ENCODE peak calls at places on chromosome 11, in ten cellular contexts. C is kidney; S is GM23248; U is brain microvascular endothelial cell; I is bronchial epithelial cell; F is coronary artery; A is BE2C; M is astrocyte of the spinal cord; N is fibroblast of the aortic adventitia; R is effector memory CD4-positive, alpha-beta T cell. G is an unnamed sample.

GRCh38 chr11:25520459-25520858 is 811.5 kb upstream of the ANO3 start:
- DNase-seq in C (no peak), S (no peak), U (no peak), I (no peak), F (no peak), A (no peak), M (no peak), N (no peak), R (no peak), G (no peak)

GRCh38 chr11:12144306-12145174 is 34.1 kb downstream of the MICAL2 start:
- DNase-seq in C (no peak), S (no peak), U (no peak), I (no peak), F (no peak), A (no peak), M (no peak), N (no peak), R (no peak), G (no peak)

GRCh38 chr11:1148752-1149180 is 9.0 kb upstream of the MUC5AC start:
- DNase-seq in C (no peak), S (no peak), U (no peak), I (no peak), F (peak), A (no peak), M (no peak), N (no peak), R (no peak), G (no peak)

GRCh38 chr11:111532365-111532709 is 8.2 kb upstream of the LAYN start:
- DNase-seq in C (no peak), S (no peak), U (no peak), I (no peak), F (no peak), A (no peak), M (no peak), N (no peak), R (no peak), G (no peak)

GRCh38 chr11:70549386-70549785 is 151.1 kb downstream of the CTTN start:
- DNase-seq in C (peak), S (no peak), U (no peak), I (no peak), F (no peak), A (no peak), M (no peak), N (no peak), R (no peak), G (no peak)

GRCh38 chr11:36129955-36130354 is 159.3 kb downstream of the COMMD9 start:
- DNase-seq in C (no peak), S (no peak), U (no peak), I (no peak), F (no peak), A (no peak), M (no peak), N (no peak), R (no peak), G (no peak)

GRCh38 chr11:68282141-68282860 is 10.5 kb upstream of the C11orf24 start:
- DNase-seq in C (no peak), S (no peak), U (no peak), I (peak), F (no peak), A (no peak), M (no peak), N (no peak), R (no peak), G (peak)

GRCh38 chr11:113119074-113119473 is 157.9 kb downstream of the NCAM1 start:
- DNase-seq in C (no peak), S (peak), U (no peak), I (no peak), F (no peak), A (peak), M (peak), N (peak), R (no peak), G (no peak)

GRCh38 chr11:77823775-77824174 is 2.8 kb downstream of the AAMDC start:
- DNase-seq in C (no peak), S (peak), U (no peak), I (peak), F (no peak), A (no peak), M (peak), N (peak), R (no peak), G (no peak)

GRCh38 chr11:1150769-1151365 is 6.9 kb upstream of the MUC5AC start:
- DNase-seq in C (no peak), S (peak), U (peak), I (peak), F (peak), A (no peak), M (peak), N (peak), R (no peak), G (no peak)

GRCh38 chr11:94880216-94880615 is 93.1 kb downstream of the CWC15 start:
- DNase-seq in C (no peak), S (peak), U (no peak), I (peak), F (no peak), A (no peak), M (peak), N (no peak), R (no peak), G (no peak)

GRCh38 chr11:93611836-93612677 is 49.4 kb upstream of the CEP295 start:
- DNase-seq in C (no peak), S (no peak), U (no peak), I (no peak), F (no peak), A (no peak), M (no peak), N (no peak), R (no peak), G (no peak)

GRCh38 chr11:110972640-110973039 is 260.4 kb upstream of the ARHGAP20 start:
- DNase-seq in C (no peak), S (peak), U (peak), I (peak), F (no peak), A (no peak), M (peak), N (peak), R (no peak), G (no peak)

DNA sequence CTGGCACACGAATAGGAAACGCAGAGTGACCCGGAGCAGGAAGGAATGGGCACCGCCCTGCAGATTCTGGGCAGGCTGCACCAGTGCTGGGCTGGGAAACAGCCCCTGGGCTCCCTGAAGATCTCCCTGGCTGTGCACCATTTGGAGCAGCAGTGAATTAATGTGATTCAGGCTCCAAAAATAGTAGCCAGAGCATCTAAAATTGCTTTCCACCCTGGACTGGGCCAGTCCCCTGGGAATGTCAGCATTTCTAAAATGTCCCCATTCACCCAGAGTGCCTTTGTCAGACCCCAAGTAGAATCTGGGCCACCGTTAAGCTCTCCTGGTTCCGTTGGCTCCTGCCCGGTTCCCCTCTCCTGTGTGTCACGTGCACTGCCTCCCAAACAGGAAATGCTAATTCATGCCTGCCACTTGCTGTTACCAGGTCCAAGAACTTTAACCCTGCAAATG is 18.5 kb downstream of the IRAG1 start:
- DNase-seq in C (peak), S (peak), U (no peak), I (no peak), F (peak), A (no peak), M (no peak), N (peak), R (no peak), G (no peak)
- H3K4me3 ChIP-seq in C (no peak), S (peak), U (no peak), I (no peak), F (peak), A (no peak), M (no peak), N (no peak), R (no peak), G (no peak)

DNA sequence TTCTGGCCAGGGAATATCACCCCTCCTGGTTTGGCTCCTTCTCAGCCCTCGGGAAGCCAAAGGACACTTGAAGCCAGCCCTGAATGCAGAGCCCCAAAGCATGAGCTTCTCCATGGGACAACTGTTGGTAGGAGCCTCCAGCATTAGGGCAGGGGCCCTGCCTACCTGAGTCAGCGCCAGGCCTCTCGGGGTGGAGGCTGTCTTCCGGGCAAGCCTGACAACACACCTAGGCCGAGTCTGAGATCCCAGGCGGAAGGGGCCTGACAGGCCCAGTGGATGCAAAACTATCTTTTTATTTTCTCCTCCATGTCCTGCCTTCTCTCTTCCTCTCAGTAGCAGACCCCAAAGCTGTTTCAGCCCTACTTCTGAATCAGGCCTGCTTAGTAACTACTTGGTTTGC is 27.6 kb downstream of the RCOR2 start:
- DNase-seq in C (no peak), S (no peak), U (no peak), I (peak), F (no peak), A (no peak), M (no peak), N (no peak), R (no peak), G (no peak)
- H3K4me3 ChIP-seq in C (peak), S (no peak), U (no peak), I (peak), F (no peak), A (no peak), M (no peak), N (no peak), R (peak), G (peak)

DNA sequence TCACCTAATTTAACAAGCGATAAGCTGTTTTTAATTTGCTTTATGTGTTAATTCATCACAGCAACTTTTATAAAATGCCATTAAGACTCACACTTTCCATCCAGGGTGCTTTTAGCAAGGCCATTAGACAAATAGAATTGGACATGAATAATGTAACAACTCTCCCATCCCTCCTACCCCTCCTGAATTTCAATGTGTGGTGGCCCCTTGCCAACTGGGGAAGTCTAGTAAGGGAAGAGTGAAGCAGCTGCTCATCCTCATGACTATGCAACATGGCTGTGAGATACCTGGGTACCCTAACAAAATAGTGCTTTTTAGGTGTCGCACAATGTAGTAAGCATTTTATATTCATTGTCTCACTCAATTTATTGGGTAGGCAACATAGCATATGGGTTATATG is 259.7 kb upstream of the CCDC90B start:
- DNase-seq in C (no peak), S (no peak), U (no peak), I (no peak), F (no peak), A (no peak), M (no peak), N (no peak), R (no peak), G (no peak)
- H3K4me3 ChIP-seq in C (no peak), S (no peak), U (no peak), I (no peak), F (no peak), A (no peak), M (no peak), N (no peak), R (no peak), G (no peak)

GRCh38 chr11:6321961-6322362 is 1.7 kb upstream of the CAVIN3 start:
- DNase-seq in C (no peak), S (peak), U (peak), I (peak), F (no peak), A (no peak), M (peak), N (peak), R (no peak), G (no peak)

GRCh38 chr11:6321356-6321755 is 1.1 kb upstream of the CAVIN3 start:
- DNase-seq in C (no peak), S (peak), U (no peak), I (no peak), F (peak), A (no peak), M (no peak), N (no peak), R (no peak), G (no peak)

GRCh38 chr11:6320411-6321207 is at the start of gene CAVIN3:
- DNase-seq in C (peak), S (peak), U (peak), I (peak), F (peak), A (no peak), M (peak), N (peak), R (no peak), G (no peak)

GRCh38 chr11:6319001-6319878 is 1.1 kb downstream of the CAVIN3 start:
- DNase-seq in C (peak), S (peak), U (peak), I (peak), F (peak), A (no peak), M (peak), N (peak), R (no peak), G (no peak)

GRCh38 chr11:6319879-6320410 is 356 bp downstream of the CAVIN3 start:
- DNase-seq in C (peak), S (peak), U (peak), I (peak), F (peak), A (no peak), M (peak), N (peak), R (no peak), G (no peak)
- H3K4me3 ChIP-seq in C (peak), S (peak), U (peak), I (peak), F (peak), A (no peak), M (peak), N (peak), R (peak), G (no peak)

GRCh38 chr11:34357646-34358257 is at the start of gene ABTB2:
- DNase-seq in C (peak), S (peak), U (peak), I (peak), F (peak), A (peak), M (peak), N (peak), R (peak), G (peak)
- H3K4me3 ChIP-seq in C (peak), S (peak), U (peak), I (peak), F (peak), A (peak), M (peak), N (peak), R (peak), G (peak)